ENCODE peak calls at places on chromosomes 7 and 10, in eight cellular contexts. U is stromal cell of bone marrow; B is NCI-H2081; F is activated naive CD4-positive, alpha-beta T cell treated with anti-CD3 and anti-CD28 coated beads, Interleukin-2, amount 50 U/mL, for 72 hours; T is myocyte; Z is EL; H is stimulated activated naive CD4-positive, alpha-beta T cell; P is GM19239. W is an unnamed sample.

GRCh38 chr7:12884856-12885440 is 197.5 kb downstream of the ARL4A start:
- DNase-seq in T (no peak), H (no peak), F (no peak), P (no peak), Z (peak), B (no peak), U (no peak), W (no peak)

GRCh38 chr10:132645630-132646442 is 108.2 kb downstream of the INPP5A start:
- DNase-seq in P (no peak), Z (no peak), F (no peak), U (no peak), B (no peak), T (no peak), H (no peak), W (no peak)

GRCh38 chr7:114026486-114027089 is 107.8 kb upstream of the PPP1R3A start:
- DNase-seq in F (peak), H (peak), Z (peak), B (peak), T (peak), P (peak), U (peak), W (peak)

GRCh38 chr10:21184984-21185383 is 287.9 kb upstream of the NEBL start:
- DNase-seq in U (no peak), F (no peak), B (no peak), Z (no peak), T (no peak), P (no peak), H (no peak), W (no peak)

GRCh38 chr10:52318822-52319464 is 4.9 kb downstream of the DKK1 start:
- DNase-seq in Z (peak), P (no peak), U (peak), B (no peak), T (no peak), F (no peak), H (no peak), W (no peak)

GRCh38 chr10:86535057-86535882 is 13.7 kb upstream of the WAPL start:
- DNase-seq in B (no peak), T (peak), U (no peak), F (no peak), Z (peak), P (peak), H (no peak), W (no peak)

GRCh38 chr10:35638116-35638515 is 4.0 kb downstream of the FZD8 start:
- DNase-seq in H (no peak), B (no peak), F (no peak), Z (no peak), U (no peak), P (no peak), T (no peak), W (no peak)

GRCh38 chr7:80312139-80312661 is 177.6 kb downstream of the GNAI1 start:
- DNase-seq in B (peak), P (no peak), F (no peak), Z (peak), H (peak), U (peak), T (peak), W (no peak)

GRCh38 chr10:9222917-9223316 is 1168.4 kb downstream of the GATA3 start:
- DNase-seq in P (no peak), Z (peak), F (no peak), B (no peak), T (peak), U (no peak), H (no peak), W (no peak)

W was measured in NCI-H1930.